ENCODE peak calls at places on chromosome 21, in seven cellular contexts. P is endothelial cell of umbilical vein, J is AG10803, W is astrocyte of the spinal cord, L is IMR-90, E is fibroblast of lung, H is lower lobe of right lung. M is an unnamed sample.

GRCh38 chr21:31444061-31444460 is 100.0 kb upstream of the TIAM1 start:
- DNase-seq in E (peak; percentile 19), L (peak; percentile 4), W (no peak), P (no peak), H (no peak), J (peak; percentile 9), M (no peak)

GRCh38 chr21:25956993-25957714 is 213.4 kb downstream of the APP start:
- DNase-seq in P (peak; percentile 64), E (peak; percentile 78), H (no peak), W (peak; percentile 55), L (peak; percentile 86), J (peak; percentile 65), M (no peak)

GRCh38 chr21:42059141-42059540 is 12.0 kb upstream of the UMODL1 start:
- DNase-seq in J (no peak), E (no peak), L (no peak), P (no peak), H (no peak), W (no peak), M (no peak)

GRCh38 chr21:41767606-41768370 is 936 bp upstream of the RIPK4 start:
- DNase-seq in J (no peak), W (no peak), H (no peak), P (no peak), E (no peak), L (peak; percentile 17), M (peak; percentile 43)

GRCh38 chr21:46146856-46147255 is 8.5 kb downstream of the FTCD start:
- DNase-seq in H (no peak), J (no peak), L (no peak), W (no peak), E (no peak), P (no peak), M (no peak)

GRCh38 chr21:45471229-45472052 is 66.5 kb downstream of the COL18A1 start:
- DNase-seq in E (peak; percentile 96), P (peak; percentile 87), J (peak; percentile 93), H (no peak), L (peak; percentile 93), W (peak; percentile 93), M (peak; percentile 84)

GRCh38 chr21:19489930-19490329 is 1086.3 kb upstream of the TMPRSS15 start:
- DNase-seq in W (no peak), H (no peak), L (no peak), E (no peak), J (no peak), P (no peak), M (no peak)

GRCh38 chr21:36134820-36135390 is at the start of gene CBR3:
- DNase-seq in P (peak; percentile 66), E (peak; percentile 39), L (peak; percentile 41), J (peak; percentile 39), W (peak; percentile 73), H (peak; percentile 68), M (no peak)

GRCh38 chr21:41393876-41394465 is 32.1 kb upstream of the MX1 start:
- DNase-seq in J (no peak), H (no peak), L (no peak), W (no peak), P (no peak), E (no peak), M (no peak)

GRCh38 chr21:34367320-34367935 is 3.6 kb downstream of the KCNE2 start:
- DNase-seq in P (peak; percentile 55), E (peak; percentile 74), L (peak; percentile 82), J (peak; percentile 79), H (no peak), W (peak; percentile 77), M (no peak)

GRCh38 chr21:34023691-34024381 is 49.5 kb upstream of the MRPS6 start:
- DNase-seq in E (no peak), P (no peak), H (no peak), W (no peak), J (no peak), L (no peak), M (no peak)

GRCh38 chr21:29360799-29361765 is 62.4 kb downstream of the BACH1 start:
- DNase-seq in L (peak; percentile 40), W (no peak), E (no peak), J (no peak), H (no peak), P (no peak), M (no peak)

GRCh38 chr21:24895885-24896734 is 711.2 kb downstream of the MRPL39 start:
- DNase-seq in E (peak; percentile 52), J (peak; percentile 26), W (peak; percentile 52), H (no peak), P (no peak), L (peak; percentile 25), M (no peak)

GRCh38 chr21:45615145-45615711 is 28.3 kb upstream of the PCBP3 start:
- DNase-seq in P (no peak), L (peak; percentile 31), E (no peak), H (no peak), W (peak; percentile 57), J (no peak), M (no peak)

GRCh38 chr21:31117046-31117916 is 79.0 kb upstream of the KRTAP19-8 start:
- DNase-seq in P (no peak), E (peak; percentile 81), H (no peak), L (peak; percentile 86), J (peak; percentile 68), W (peak; percentile 81), M (peak; percentile 39)

GRCh38 chr21:27802816-27803475 is 836.1 kb upstream of the ADAMTS5 start:
- DNase-seq in J (peak; percentile 56), E (peak; percentile 40), P (peak; percentile 39), H (no peak), L (peak; percentile 31), W (peak; percentile 38), M (no peak)

GRCh38 chr21:31253684-31254083 is 90.4 kb downstream of the TIAM1 start:
- DNase-seq in J (no peak), W (no peak), P (no peak), E (no peak), L (no peak), H (no peak), M (no peak)

GRCh38 chr21:25934771-25935224 is 200.0 kb downstream of the GABPA start:
- DNase-seq in J (peak; percentile 92), L (peak; percentile 99), P (peak; percentile 97), H (peak; percentile 58), W (peak; percentile 96), E (peak; percentile 97), M (peak; percentile 84)

GRCh38 chr21:36702622-36702968 is 3.7 kb downstream of the SIM2 start:
- DNase-seq in L (no peak), P (no peak), W (no peak), E (no peak), J (no peak), H (no peak), M (no peak)

GRCh38 chr21:20856926-20857325 is 141.3 kb upstream of the NCAM2 start:
- DNase-seq in H (no peak), P (no peak), J (no peak), L (no peak), E (no peak), W (no peak), M (no peak)

GRCh38 chr21:35512321-35512720 is 463.2 kb upstream of the RUNX1 start:
- DNase-seq in J (peak; percentile 73), L (peak; percentile 31), H (no peak), E (peak; percentile 37), P (no peak), W (no peak), M (no peak)

GRCh38 chr21:46304955-46305354 is 18.7 kb downstream of the C21orf58 start:
- DNase-seq in H (no peak), E (no peak), P (no peak), J (no peak), W (no peak), L (no peak), M (no peak)

GRCh38 chr21:22019766-22020165 is 1021.6 kb downstream of the NCAM2 start:
- DNase-seq in W (peak; percentile 47), J (no peak), P (no peak), L (peak; percentile 0), E (peak; percentile 67), H (no peak), M (peak; percentile 34)

GRCh38 chr21:32206631-32207030 is 72.2 kb downstream of the MIS18A start:
- DNase-seq in E (no peak), W (no peak), H (no peak), L (no peak), P (peak; percentile 27), J (no peak), M (no peak)

GRCh38 chr21:41366522-41367151 is 4.8 kb downstream of the MX2 start:
- DNase-seq in J (peak; percentile 80), L (peak; percentile 73), E (peak; percentile 68), P (no peak), W (peak; percentile 47), H (peak; percentile 82), M (no peak)

GRCh38 chr21:15004721-15005370 is 60.0 kb downstream of the NRIP1 start:
- DNase-seq in W (no peak), H (no peak), L (peak; percentile 73), P (no peak), E (no peak), J (peak; percentile 44), M (no peak)

GRCh38 chr21:32312321-32312720 is 13.7 kb downstream of the MRAP start:
- DNase-seq in W (no peak), P (no peak), E (no peak), H (no peak), J (no peak), L (no peak), M (no peak)

GRCh38 chr21:38495242-38495641 is 3.0 kb downstream of the ERG start:
- DNase-seq in H (no peak), W (no peak), J (no peak), P (no peak), L (no peak), E (no peak), M (no peak)
- H3K4me3 ChIP-seq in H (peak overlapping the region; percentile 54), W (no peak overlapping the region), J (no peak overlapping the region), P (peak overlapping the region; percentile 100), L (no peak overlapping the region), E (no peak overlapping the region), M (no peak overlapping the region)

DNA sequence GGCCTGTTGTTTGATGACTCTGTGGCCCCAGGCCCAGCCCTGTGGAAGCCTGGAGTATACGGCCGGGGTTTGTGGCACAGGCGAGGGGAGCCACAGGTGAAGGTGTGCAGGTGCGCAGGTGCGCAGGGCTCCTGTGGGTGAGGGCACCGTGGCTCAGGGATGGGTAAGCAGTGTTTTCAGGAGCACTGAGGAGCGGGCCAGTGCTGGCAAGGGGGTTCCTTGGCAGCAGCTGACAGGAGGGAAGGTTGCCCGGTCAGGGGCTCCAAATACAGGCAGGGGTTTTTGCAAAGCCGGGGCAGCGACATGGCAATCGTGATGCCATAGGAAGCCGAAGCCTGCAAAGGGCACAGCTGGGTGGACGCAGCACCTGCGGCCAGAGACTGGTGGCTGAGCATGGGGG is 20.7 kb downstream of the AGPAT3 start:
- DNase-seq in P (no peak), L (no peak), J (no peak), H (no peak), W (no peak), E (no peak), M (no peak)
- TF ChIP-seq CTCF in P (no peak), L (no peak), J (no peak), H (no peak), W (no peak), E (no peak), M (no peak)

GRCh38 chr21:16280731-16281130 is 550.9 kb downstream of the USP25 start:
- DNase-seq in E (peak; percentile 18), J (no peak), L (no peak), W (no peak), H (no peak), P (peak; percentile 62), M (no peak)

GRCh38 chr21:16285646-16286223 is 556.0 kb downstream of the USP25 start:
- DNase-seq in E (no peak), H (no peak), W (no peak), J (no peak), L (no peak), P (no peak), M (no peak)

GRCh38 chr21:16279658-16280581 is 550.1 kb downstream of the USP25 start:
- DNase-seq in P (peak; percentile 70), E (peak; percentile 55), L (peak; percentile 10), J (peak; percentile 44), H (no peak), W (peak; percentile 85), M (peak; percentile 64)
- H3K4me3 ChIP-seq in P (peak overlapping the region; percentile 30), E (peak overlapping the region; percentile 30), L (no peak overlapping the region), J (peak overlapping the region; percentile 40), H (peak overlapping the region; percentile 10), W (peak overlapping the region; percentile 30), M (peak overlapping the region; percentile 37)

GRCh38 chr21:16913010-16913409 is 599.8 kb upstream of the CXADR start:
- DNase-seq in W (no peak), L (no peak), P (no peak), J (no peak), H (no peak), E (no peak), M (no peak)
- TF ChIP-seq CTCF in W (no peak), L (no peak), P (no peak), J (no peak), H (no peak), E (no peak), M (no peak)

M was measured in retinal pigment epithelial cell.